ENCODE peak calls at places on chromosomes 2 and 18, in eight cellular contexts. T, H, Z, F, V, E, J and Q are unnamed samples.

GRCh38 chr2:203453858-203454451 is 81.1 kb downstream of the RAPH1 start:
- DNase-seq in T (peak; percentile 70), H (no peak), Z (peak; percentile 61), F (peak; percentile 39), V (no peak), E (peak; percentile 59), J (peak; percentile 74), Q (no peak)

GRCh38 chr2:58900664-58901063 is 659.5 kb upstream of the FANCL start:
- DNase-seq in T (no peak), H (no peak), Z (peak; percentile 20), F (no peak), V (no peak), E (no peak), J (no peak), Q (no peak)

GRCh38 chr2:168212167-168212566 is 35.2 kb downstream of the STK39 start:
- DNase-seq in T (peak; percentile 39), H (no peak), Z (no peak), F (no peak), V (no peak), E (no peak), J (no peak), Q (no peak)

GRCh38 chr2:233429175-233429897 is 75.0 kb downstream of the DGKD start:
- DNase-seq in T (no peak), H (no peak), Z (no peak), F (no peak), V (no peak), E (no peak), J (no peak), Q (no peak)

GRCh38 chr2:176157499-176158305 is 595 bp downstream of the HOXD3 start:
- DNase-seq in T (no peak), H (no peak), Z (no peak), F (no peak), V (peak; percentile 72), E (peak; percentile 4), J (no peak), Q (no peak)

GRCh38 chr2:223688094-223688835 is 86.1 kb upstream of the SCG2 start:
- DNase-seq in T (no peak), H (no peak), Z (no peak), F (peak; percentile 55), V (no peak), E (no peak), J (no peak), Q (no peak)

GRCh38 chr2:165434865-165435500 is 34.5 kb upstream of the CSRNP3 start:
- DNase-seq in T (no peak), H (no peak), Z (no peak), F (no peak), V (no peak), E (no peak), J (no peak), Q (no peak)

GRCh38 chr2:101124684-101125366 is 26.4 kb downstream of the TBC1D8 start:
- DNase-seq in T (no peak), H (peak; percentile 84), Z (peak; percentile 66), F (no peak), V (peak; percentile 87), E (peak; percentile 98), J (peak; percentile 68), Q (peak; percentile 81)

GRCh38 chr2:241799522-241800197 is 9.3 kb upstream of the NEU4 start:
- DNase-seq in T (no peak), H (no peak), Z (no peak), F (no peak), V (peak; percentile 62), E (no peak), J (no peak), Q (peak; percentile 45)

GRCh38 chr2:172931256-172931894 is 144.3 kb upstream of the MAP3K20 start:
- DNase-seq in T (peak; percentile 16), H (no peak), Z (peak; percentile 70), F (no peak), V (no peak), E (peak; percentile 26), J (peak; percentile 42), Q (no peak)

GRCh38 chr2:96142217-96143113 is 2.8 kb downstream of the DUSP2 start:
- DNase-seq in T (peak; percentile 81), H (no peak), Z (no peak), F (no peak), V (peak; percentile 67), E (no peak), J (no peak), Q (no peak)

GRCh38 chr18:26919656-26920055 is 54.1 kb upstream of the AQP4 start:
- DNase-seq in T (no peak), H (no peak), Z (peak; percentile 18), F (no peak), V (no peak), E (no peak), J (peak; percentile 77), Q (no peak)

GRCh38 chr2:167480986-167481309 is 592.7 kb downstream of the XIRP2 start:
- DNase-seq in T (no peak), H (no peak), Z (no peak), F (no peak), V (no peak), E (no peak), J (no peak), Q (no peak)

GRCh38 chr2:28390241-28390856 is 2.3 kb upstream of the FOSL2 start:
- DNase-seq in T (peak; percentile 91), H (peak; percentile 80), Z (peak; percentile 94), F (peak; percentile 20), V (peak; percentile 95), E (peak; percentile 90), J (peak; percentile 95), Q (peak; percentile 94)

GRCh38 chr18:54415086-54415485 is 57.4 kb downstream of the C18orf54 start:
- DNase-seq in T (no peak), H (no peak), Z (peak; percentile 61), F (no peak), V (no peak), E (no peak), J (peak; percentile 63), Q (no peak)

GRCh38 chr18:25192065-25192464 is 159.9 kb downstream of the ZNF521 start:
- DNase-seq in T (no peak), H (no peak), Z (no peak), F (no peak), V (no peak), E (no peak), J (no peak), Q (no peak)

GRCh38 chr18:45402485-45403056 is 212.7 kb upstream of the SLC14A2 start:
- DNase-seq in T (no peak), H (no peak), Z (peak; percentile 82), F (no peak), V (no peak), E (peak; percentile 88), J (peak; percentile 55), Q (no peak)

GRCh38 chr2:121237336-121237979 is 47.5 kb downstream of the TFCP2L1 start:
- DNase-seq in T (no peak), H (no peak), Z (no peak), F (no peak), V (peak; percentile 65), E (no peak), J (no peak), Q (no peak)

GRCh38 chr2:235804676-235805075 is 310.8 kb downstream of the AGAP1 start:
- DNase-seq in T (no peak), H (no peak), Z (no peak), F (no peak), V (no peak), E (no peak), J (no peak), Q (no peak)

GRCh38 chr2:13681936-13682335 is 950.6 kb upstream of the LRATD1 start:
- DNase-seq in T (no peak), H (no peak), Z (peak; percentile 36), F (no peak), V (no peak), E (no peak), J (peak; percentile 27), Q (no peak)